ENCODE peak calls at places on chromosome 21, in five cellular contexts. One of them, this sample, is unnamed.

GRCh38 chr21:46068516-46069079 is 29.3 kb upstream of the COL6A2 start:
- DNase-seq in tibial artery: no peak
- DNase-seq in GM12891: no peak
- DNase-seq in NCI-H1092 treated with DMSO at 0.1 percent for 48 hours: no peak
- DNase-seq in transverse colon: no peak
- DNase-seq in this sample: no peak

GRCh38 chr21:26850116-26850643 is 5.0 kb upstream of the ADAMTS1 start:
- DNase-seq in tibial artery: no peak
- DNase-seq in GM12891: no peak
- DNase-seq in NCI-H1092 treated with DMSO at 0.1 percent for 48 hours: peak; percentile 42
- DNase-seq in transverse colon: no peak
- DNase-seq in this sample: no peak

GRCh38 chr21:18673789-18674188 is 270.2 kb upstream of the TMPRSS15 start:
- DNase-seq in tibial artery: no peak
- DNase-seq in GM12891: no peak
- DNase-seq in NCI-H1092 treated with DMSO at 0.1 percent for 48 hours: no peak
- DNase-seq in transverse colon: no peak
- DNase-seq in this sample: no peak

GRCh38 chr21:42781981-42782722 is 97.2 kb downstream of the WDR4 start:
- DNase-seq in tibial artery: no peak
- DNase-seq in GM12891: no peak
- DNase-seq in NCI-H1092 treated with DMSO at 0.1 percent for 48 hours: no peak
- DNase-seq in transverse colon: no peak
- DNase-seq in this sample: no peak

GRCh38 chr21:42461185-42461520 is 34.9 kb downstream of the RSPH1 start:
- DNase-seq in tibial artery: no peak
- DNase-seq in GM12891: no peak
- DNase-seq in NCI-H1092 treated with DMSO at 0.1 percent for 48 hours: no peak
- DNase-seq in transverse colon: peak; percentile 43
- DNase-seq in this sample: no peak

GRCh38 chr21:46159390-46159789 is 4.0 kb upstream of the FTCD start:
- DNase-seq in tibial artery: no peak
- DNase-seq in GM12891: no peak
- DNase-seq in NCI-H1092 treated with DMSO at 0.1 percent for 48 hours: no peak
- DNase-seq in transverse colon: peak; percentile 6
- DNase-seq in this sample: no peak

GRCh38 chr21:44969965-44970755 is 30.3 kb downstream of the SLX9 start:
- DNase-seq in tibial artery: no peak
- DNase-seq in GM12891: no peak
- DNase-seq in NCI-H1092 treated with DMSO at 0.1 percent for 48 hours: no peak
- DNase-seq in transverse colon: no peak
- DNase-seq in this sample: no peak

GRCh38 chr21:33362044-33362555 is 37.3 kb downstream of the IFNAR1 start:
- DNase-seq in tibial artery: no peak
- DNase-seq in GM12891: no peak
- DNase-seq in NCI-H1092 treated with DMSO at 0.1 percent for 48 hours: peak; percentile 50
- DNase-seq in transverse colon: peak; percentile 56
- DNase-seq in this sample: peak; percentile 44

GRCh38 chr21:22490044-22490443 is 1491.8 kb downstream of the NCAM2 start:
- DNase-seq in tibial artery: no peak
- DNase-seq in GM12891: no peak
- DNase-seq in NCI-H1092 treated with DMSO at 0.1 percent for 48 hours: no peak
- DNase-seq in transverse colon: no peak
- DNase-seq in this sample: no peak

GRCh38 chr21:42547001-42547905 is 33.6 kb downstream of the SLC37A1 start:
- DNase-seq in tibial artery: peak; percentile 60
- DNase-seq in GM12891: no peak
- DNase-seq in NCI-H1092 treated with DMSO at 0.1 percent for 48 hours: no peak
- DNase-seq in transverse colon: no peak
- DNase-seq in this sample: peak; percentile 49

GRCh38 chr21:31860851-31861250 is 12.0 kb upstream of the HUNK start:
- DNase-seq in tibial artery: no peak
- DNase-seq in GM12891: no peak
- DNase-seq in NCI-H1092 treated with DMSO at 0.1 percent for 48 hours: no peak
- DNase-seq in transverse colon: no peak
- DNase-seq in this sample: no peak

GRCh38 chr21:45993210-45994085 is 11.9 kb downstream of the COL6A1 start:
- DNase-seq in tibial artery: peak; percentile 87
- DNase-seq in GM12891: no peak
- DNase-seq in NCI-H1092 treated with DMSO at 0.1 percent for 48 hours: no peak
- DNase-seq in transverse colon: peak; percentile 10
- DNase-seq in this sample: no peak

GRCh38 chr21:36589352-36589971 is 109.5 kb upstream of the SIM2 start:
- DNase-seq in tibial artery: no peak
- DNase-seq in GM12891: peak; percentile 42
- DNase-seq in NCI-H1092 treated with DMSO at 0.1 percent for 48 hours: peak; percentile 50
- DNase-seq in transverse colon: peak; percentile 32
- DNase-seq in this sample: no peak

GRCh38 chr21:38420140-38420539 is 78.1 kb downstream of the ERG start:
- DNase-seq in tibial artery: no peak
- DNase-seq in GM12891: no peak
- DNase-seq in NCI-H1092 treated with DMSO at 0.1 percent for 48 hours: no peak
- DNase-seq in transverse colon: no peak
- DNase-seq in this sample: no peak

GRCh38 chr21:38165466-38166213 is 91.2 kb upstream of the KCNJ15 start:
- DNase-seq in tibial artery: no peak
- DNase-seq in GM12891: no peak
- DNase-seq in NCI-H1092 treated with DMSO at 0.1 percent for 48 hours: peak; percentile 17
- DNase-seq in transverse colon: no peak
- DNase-seq in this sample: no peak

GRCh38 chr21:46369520-46370235 is 45.7 kb downstream of the PCNT start:
- DNase-seq in tibial artery: no peak
- DNase-seq in GM12891: no peak
- DNase-seq in NCI-H1092 treated with DMSO at 0.1 percent for 48 hours: no peak
- DNase-seq in transverse colon: no peak
- DNase-seq in this sample: no peak

GRCh38 chr21:41660748-41661147 is 106.1 kb downstream of the RIPK4 start:
- DNase-seq in tibial artery: peak; percentile 43
- DNase-seq in GM12891: no peak
- DNase-seq in NCI-H1092 treated with DMSO at 0.1 percent for 48 hours: no peak
- DNase-seq in transverse colon: no peak
- DNase-seq in this sample: no peak

GRCh38 chr21:35963920-35964451 is 96.3 kb downstream of the SETD4 start:
- DNase-seq in tibial artery: no peak
- DNase-seq in GM12891: no peak
- DNase-seq in NCI-H1092 treated with DMSO at 0.1 percent for 48 hours: no peak
- DNase-seq in transverse colon: no peak
- DNase-seq in this sample: no peak

GRCh38 chr21:45335151-45335760 is 47.6 kb upstream of the POFUT2 start:
- DNase-seq in tibial artery: peak; percentile 62
- DNase-seq in GM12891: no peak
- DNase-seq in NCI-H1092 treated with DMSO at 0.1 percent for 48 hours: no peak
- DNase-seq in transverse colon: no peak
- DNase-seq in this sample: no peak

GRCh38 chr21:29378814-29379213 is 80.1 kb downstream of the BACH1 start:
- DNase-seq in tibial artery: no peak
- DNase-seq in GM12891: no peak
- DNase-seq in NCI-H1092 treated with DMSO at 0.1 percent for 48 hours: no peak
- DNase-seq in transverse colon: no peak
- DNase-seq in this sample: no peak

GRCh38 chr21:44926364-44927101 is 5.8 kb upstream of the ITGB2 start:
- DNase-seq in tibial artery: peak; percentile 61
- DNase-seq in GM12891: no peak
- DNase-seq in NCI-H1092 treated with DMSO at 0.1 percent for 48 hours: no peak
- DNase-seq in transverse colon: no peak
- DNase-seq in this sample: no peak

GRCh38 chr21:34154878-34155277 is 81.5 kb downstream of the MRPS6 start:
- DNase-seq in tibial artery: no peak
- DNase-seq in GM12891: no peak
- DNase-seq in NCI-H1092 treated with DMSO at 0.1 percent for 48 hours: no peak
- DNase-seq in transverse colon: no peak
- DNase-seq in this sample: no peak

GRCh38 chr21:42525228-42525604 is 11.6 kb downstream of the SLC37A1 start:
- DNase-seq in tibial artery: peak; percentile 66
- DNase-seq in GM12891: no peak
- DNase-seq in NCI-H1092 treated with DMSO at 0.1 percent for 48 hours: peak; percentile 84
- DNase-seq in transverse colon: no peak
- DNase-seq in this sample: no peak

GRCh38 chr21:41726970-41727783 is 39.7 kb downstream of the RIPK4 start:
- DNase-seq in tibial artery: peak; percentile 96
- DNase-seq in GM12891: no peak
- DNase-seq in NCI-H1092 treated with DMSO at 0.1 percent for 48 hours: no peak
- DNase-seq in transverse colon: no peak
- DNase-seq in this sample: peak; percentile 86

GRCh38 chr21:26655466-26655865 is 82.4 kb upstream of the CYYR1 start:
- DNase-seq in tibial artery: no peak
- DNase-seq in GM12891: no peak
- DNase-seq in NCI-H1092 treated with DMSO at 0.1 percent for 48 hours: no peak
- DNase-seq in transverse colon: no peak
- DNase-seq in this sample: no peak

GRCh38 chr21:45404726-45405270 is at the start of gene COL18A1:
- DNase-seq in tibial artery: peak; percentile 89
- DNase-seq in GM12891: peak; percentile 61
- DNase-seq in NCI-H1092 treated with DMSO at 0.1 percent for 48 hours: peak; percentile 18
- DNase-seq in transverse colon: peak; percentile 29
- DNase-seq in this sample: peak; percentile 51

GRCh38 chr21:33036430-33037162 is 10.9 kb downstream of the OLIG2 start:
- DNase-seq in tibial artery: no peak
- DNase-seq in GM12891: no peak
- DNase-seq in NCI-H1092 treated with DMSO at 0.1 percent for 48 hours: no peak
- DNase-seq in transverse colon: no peak
- DNase-seq in this sample: no peak

GRCh38 chr21:41342035-41342434 is 19.8 kb upstream of the MX2 start:
- DNase-seq in tibial artery: no peak
- DNase-seq in GM12891: no peak
- DNase-seq in NCI-H1092 treated with DMSO at 0.1 percent for 48 hours: no peak
- DNase-seq in transverse colon: no peak
- DNase-seq in this sample: no peak

GRCh38 chr21:15061747-15062146 is 3.1 kb downstream of the NRIP1 start:
- DNase-seq in tibial artery: no peak
- DNase-seq in GM12891: no peak
- DNase-seq in NCI-H1092 treated with DMSO at 0.1 percent for 48 hours: no peak
- DNase-seq in transverse colon: no peak
- DNase-seq in this sample: no peak

GRCh38 chr21:42362198-42362597 is 4.1 kb downstream of the TFF1 start:
- DNase-seq in tibial artery: no peak
- DNase-seq in GM12891: no peak
- DNase-seq in NCI-H1092 treated with DMSO at 0.1 percent for 48 hours: no peak
- DNase-seq in transverse colon: no peak
- DNase-seq in this sample: no peak